ENCODE peak calls at places on chromosomes 5 and 9, in seven cellular contexts. W is transverse colon, X is stomach, T is HCT116, G is breast epithelium, I is spleen, H is K562. P is an unnamed sample.

GRCh38 chr5:16666861-16667481 is 50.2 kb upstream of the RETREG1 start:
- DNase-seq in W (peak; percentile 63), X (peak; percentile 54), T (no peak), G (peak; percentile 50), I (no peak), H (no peak), P (no peak)

GRCh38 chr9:90142580-90142979 is 500.0 kb downstream of the DIRAS2 start:
- DNase-seq in W (peak; percentile 69), X (peak; percentile 74), T (peak; percentile 21), G (no peak), I (no peak), H (peak; percentile 7), P (no peak)

GRCh38 chr9:123268240-123268949 is at the start of gene STRBP:
- DNase-seq in W (peak; percentile 94), X (peak; percentile 95), T (peak; percentile 74), G (peak; percentile 90), I (peak; percentile 98), H (peak; percentile 99), P (peak; percentile 92)

GRCh38 chr5:93883459-93883858 is 142.1 kb upstream of the POU5F2 start:
- DNase-seq in W (no peak), X (no peak), T (no peak), G (no peak), I (no peak), H (no peak), P (no peak)

GRCh38 chr9:113602126-113603119 is 138.9 kb downstream of the RGS3 start:
- DNase-seq in W (peak; percentile 48), X (peak; percentile 58), T (peak; percentile 53), G (peak; percentile 81), I (peak; percentile 81), H (peak; percentile 90), P (peak; percentile 86)

GRCh38 chr5:120088831-120089230 is 375.3 kb upstream of the PRR16 start:
- DNase-seq in W (no peak), X (no peak), T (no peak), G (no peak), I (no peak), H (no peak), P (no peak)

GRCh38 chr5:32090755-32091128 is 83.4 kb downstream of the GOLPH3 start:
- DNase-seq in W (no peak), X (no peak), T (no peak), G (no peak), I (no peak), H (no peak), P (no peak)

GRCh38 chr5:66808663-66809062 is 212.5 kb downstream of the MAST4 start:
- DNase-seq in W (no peak), X (no peak), T (no peak), G (no peak), I (no peak), H (no peak), P (no peak)

GRCh38 chr9:15115702-15116639 is 191.0 kb downstream of the TTC39B start:
- DNase-seq in W (no peak), X (no peak), T (no peak), G (no peak), I (no peak), H (no peak), P (no peak)

GRCh38 chr9:108207611-108208051 is 648.2 kb downstream of the ACTL7B start:
- DNase-seq in W (no peak), X (no peak), T (no peak), G (no peak), I (no peak), H (no peak), P (no peak)

GRCh38 chr5:45402804-45403455 is 293.2 kb downstream of the HCN1 start:
- DNase-seq in W (no peak), X (no peak), T (no peak), G (no peak), I (no peak), H (no peak), P (no peak)

GRCh38 chr5:134449167-134449566 is 37.5 kb upstream of the CDKN2AIPNL start:
- DNase-seq in W (no peak), X (no peak), T (no peak), G (no peak), I (peak; percentile 42), H (no peak), P (no peak)

GRCh38 chr5:148268556-148268955 is at the start of gene SPINK13:
- DNase-seq in W (no peak), X (peak; percentile 37), T (peak; percentile 26), G (no peak), I (no peak), H (no peak), P (no peak)

GRCh38 chr5:79074641-79075040 is 5.1 kb downstream of the BHMT2 start:
- DNase-seq in W (no peak), X (no peak), T (no peak), G (no peak), I (no peak), H (no peak), P (no peak)

GRCh38 chr5:107466233-107466769 is 204.4 kb downstream of the EFNA5 start:
- DNase-seq in W (no peak), X (no peak), T (no peak), G (peak; percentile 42), I (no peak), H (no peak), P (no peak)

GRCh38 chr5:1553642-1554409 is 30.1 kb upstream of the LPCAT1 start:
- DNase-seq in W (no peak), X (no peak), T (no peak), G (no peak), I (no peak), H (peak; percentile 10), P (no peak)

GRCh38 chr5:54701179-54701578 is 183.6 kb downstream of the SNX18 start:
- DNase-seq in W (no peak), X (no peak), T (peak; percentile 26), G (peak; percentile 95), I (no peak), H (no peak), P (no peak)

DNA sequence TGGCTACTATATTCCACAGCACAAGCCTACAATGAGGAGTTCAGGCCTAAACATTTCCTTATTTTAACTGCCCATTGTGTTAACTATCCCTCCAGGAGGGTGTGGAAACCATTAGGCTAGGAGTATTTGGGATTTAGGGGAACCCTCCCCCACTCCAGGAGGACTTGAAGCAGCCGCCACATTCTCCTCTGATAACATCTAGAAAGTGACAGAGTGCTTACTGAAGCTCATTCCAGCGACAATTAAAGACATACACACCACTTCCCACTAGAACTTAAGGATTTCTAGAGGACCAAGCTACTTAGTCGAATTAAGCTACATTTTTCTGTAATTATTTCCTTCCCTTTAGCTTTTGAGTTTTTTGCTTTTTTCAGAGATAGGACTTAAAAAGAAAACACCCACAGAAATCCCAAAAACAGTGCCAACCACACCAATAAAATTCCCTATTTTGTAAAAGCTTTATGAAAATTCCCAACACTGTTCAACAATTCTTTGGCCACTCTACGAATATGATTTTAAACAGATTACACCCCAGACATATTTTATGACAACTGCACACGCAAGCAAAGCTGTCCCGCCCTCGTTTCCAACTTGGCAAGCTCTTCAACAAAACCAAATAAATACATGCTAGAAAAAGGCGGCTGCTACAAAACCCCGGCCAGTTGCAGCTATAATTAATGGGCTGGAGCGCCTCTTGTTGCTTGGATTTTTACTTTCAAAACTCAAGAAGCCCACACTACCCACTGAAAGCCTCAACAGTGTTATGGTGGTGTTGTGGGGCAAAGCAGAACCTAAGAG is 4.6 kb downstream of the ROR2 start:
- DNase-seq in W (peak; percentile 70), X (peak; percentile 59), T (no peak), G (peak; percentile 34), I (no peak), H (peak; percentile 72), P (no peak)
- TF ChIP-seq POLR2AphosphoS5 in W (peak; percentile 65), X (peak; percentile 51), T (no peak), G (no peak), I (no peak), H (no peak), P (no peak)

GRCh38 chr5:176900783-176901204 is 1.6 kb upstream of the HK3 start:
- DNase-seq in W (no peak), X (no peak), T (no peak), G (no peak), I (no peak), H (no peak), P (no peak)
- TF ChIP-seq POLR2AphosphoS5 in W (no peak), X (no peak), T (peak; percentile 37), G (no peak), I (peak; percentile 32), H (no peak), P (no peak)

DNA sequence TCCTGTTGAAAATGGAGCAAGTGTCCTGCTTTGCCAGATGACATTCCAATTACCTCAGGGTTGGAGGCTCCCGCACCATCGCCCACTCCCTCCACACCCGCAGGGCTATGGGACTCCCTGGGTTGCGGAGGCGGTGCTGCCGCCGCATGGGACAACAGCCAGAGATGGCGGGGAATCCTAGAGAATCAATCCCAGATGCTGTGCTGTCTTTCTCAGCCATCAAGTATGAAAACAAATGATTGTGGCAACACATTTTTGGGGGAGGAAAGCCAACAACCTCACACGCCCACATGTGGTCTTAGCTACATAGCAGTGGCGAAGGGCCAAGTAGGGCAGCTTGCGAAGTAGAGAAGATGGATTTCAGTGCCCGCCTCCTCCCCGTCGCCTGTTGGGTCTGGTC is 46.7 kb downstream of the IL31RA start:
- DNase-seq in W (no peak), X (no peak), T (no peak), G (peak; percentile 66), I (no peak), H (no peak), P (no peak)
- TF ChIP-seq POLR2AphosphoS5 in W (no peak), X (no peak), T (no peak), G (peak; percentile 76), I (no peak), H (no peak), P (no peak)

DNA sequence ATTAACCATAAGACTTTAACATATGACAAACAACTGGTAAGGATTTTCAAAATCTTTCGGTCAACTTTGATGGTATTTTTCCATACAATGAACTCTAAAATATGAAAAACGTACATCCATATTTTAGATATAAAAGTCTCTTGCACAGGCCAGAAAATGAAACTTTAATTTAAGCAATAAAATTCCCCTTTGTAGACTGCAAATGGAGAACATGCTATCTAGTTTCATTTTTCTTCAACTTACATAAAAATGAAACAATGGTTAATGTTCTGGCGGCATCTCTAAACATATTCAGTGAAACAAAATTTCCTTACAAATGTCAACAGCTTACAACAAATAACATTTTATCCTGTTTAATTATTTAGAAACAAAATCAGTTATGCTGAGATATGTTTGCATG is 84.0 kb downstream of the USP20 start:
- DNase-seq in W (no peak), X (no peak), T (no peak), G (no peak), I (no peak), H (no peak), P (no peak)
- TF ChIP-seq POLR2AphosphoS5 in W (no peak), X (no peak), T (no peak), G (no peak), I (no peak), H (no peak), P (no peak)

GRCh38 chr9:115115924-115116323 is 2.0 kb downstream of the TNC start:
- DNase-seq in W (no peak), X (no peak), T (peak; percentile 16), G (no peak), I (no peak), H (no peak), P (no peak)
- TF ChIP-seq POLR2AphosphoS5 in W (no peak), X (peak; percentile 23), T (no peak), G (no peak), I (no peak), H (no peak), P (no peak)